ENCODE peak calls at places on chromosomes 4 and X, in five cellular contexts. G is body of pancreas, S is cardiac muscle cell, M is Peyer's patch, J is psoas muscle. K is an unnamed sample.

GRCh38 chr4:76212851-76213414 is 691 bp downstream of the SCARB2 start:
- DNase-seq in M (peak; percentile 62), G (peak; percentile 29), S (peak; percentile 57), J (no peak), K (peak; percentile 32)

GRCh38 chr4:8688041-8688907 is 95.7 kb downstream of the CPZ start:
- DNase-seq in G (peak; percentile 25), M (no peak), S (peak; percentile 29), J (no peak), K (no peak)

GRCh38 chrX:17527135-17527701 is 152.2 kb downstream of the NHS start:
- DNase-seq in S (peak; percentile 25), J (no peak), M (no peak), G (peak; percentile 77), K (no peak)

GRCh38 chr4:13601848-13602247 is 25.7 kb downstream of the BOD1L1 start:
- DNase-seq in J (no peak), M (no peak), S (no peak), G (no peak), K (no peak)

GRCh38 chr4:21801661-21802355 is 146.8 kb downstream of the KCNIP4 start:
- DNase-seq in J (no peak), S (peak; percentile 53), M (no peak), G (no peak), K (no peak)

GRCh38 chrX:14027511-14028019 is 2.1 kb downstream of the GEMIN8 start:
- DNase-seq in J (no peak), G (no peak), S (peak; percentile 38), M (no peak), K (peak; percentile 59)

GRCh38 chr4:42655921-42656735 is 777 bp downstream of the ATP8A1 start:
- DNase-seq in G (peak; percentile 51), S (no peak), J (peak; percentile 64), M (peak; percentile 75), K (peak; percentile 49)

GRCh38 chr4:56348582-56348981 is 38.7 kb downstream of the AASDH start:
- DNase-seq in J (no peak), S (no peak), G (no peak), M (no peak), K (no peak)

GRCh38 chr4:112127736-112128322 is 17.4 kb upstream of the FAM241A start:
- DNase-seq in M (no peak), J (no peak), S (peak; percentile 33), G (no peak), K (no peak)

GRCh38 chr4:26069218-26069617 is 155.2 kb downstream of the SMIM20 start:
- DNase-seq in S (peak; percentile 48), M (no peak), J (no peak), G (no peak), K (no peak)

GRCh38 chrX:31993635-31994034 is 921.8 kb upstream of the FTHL17 start:
- DNase-seq in M (no peak), G (no peak), S (no peak), J (no peak), K (no peak)

GRCh38 chr4:20384456-20384855 is 132.8 kb downstream of the SLIT2 start:
- DNase-seq in S (no peak), G (no peak), M (no peak), J (no peak), K (no peak)

GRCh38 chrX:8190341-8190830 is 19.3 kb upstream of the VCX2 start:
- DNase-seq in G (no peak), S (no peak), M (no peak), J (no peak), K (no peak)

GRCh38 chr4:146998157-146998556 is 52.5 kb upstream of the TTC29 start:
- DNase-seq in M (no peak), S (no peak), G (no peak), J (no peak), K (no peak)

GRCh38 chr4:182143822-182144620 is 99.2 kb upstream of the TENM3 start:
- DNase-seq in M (peak; percentile 58), S (peak; percentile 68), G (peak; percentile 30), J (no peak), K (no peak)

GRCh38 chrX:119468186-119468929 is at the start of gene SLC25A5:
- DNase-seq in J (peak; percentile 91), G (peak; percentile 88), S (peak; percentile 87), M (peak; percentile 92), K (peak; percentile 81)

GRCh38 chrX:138191998-138192397 is 519.5 kb downstream of the FGF13 start:
- DNase-seq in M (no peak), J (no peak), S (peak; percentile 1), G (peak; percentile 46), K (no peak)

GRCh38 chrX:129678176-129678880 is 23.6 kb upstream of the APLN start:
- DNase-seq in J (peak; percentile 77), S (no peak), G (peak; percentile 77), M (peak; percentile 72), K (peak; percentile 66)

GRCh38 chr4:114558446-114559020 is 40.1 kb upstream of the UGT8 start:
- DNase-seq in M (no peak), G (no peak), S (no peak), J (no peak), K (no peak)

GRCh38 chr4:95255396-95256107 is 293.2 kb downstream of the UNC5C start:
- DNase-seq in M (no peak), J (no peak), G (no peak), S (peak; percentile 84), K (no peak)

GRCh38 chr4:81021526-81021944 is 9.0 kb upstream of the BMP3 start:
- DNase-seq in S (no peak), G (peak; percentile 7), M (peak; percentile 64), J (no peak), K (no peak)

GRCh38 chr4:118770741-118771187 is 65.2 kb downstream of the SEC24D start:
- DNase-seq in S (peak; percentile 63), G (no peak), J (no peak), M (no peak), K (no peak)

GRCh38 chr4:113243312-113243711 is 193.9 kb downstream of the ANK2 start:
- DNase-seq in J (no peak), M (no peak), G (no peak), S (no peak), K (no peak)

GRCh38 chr4:168398589-168398988 is 80.0 kb upstream of the DDX60 start:
- DNase-seq in G (no peak), S (no peak), M (no peak), J (no peak), K (no peak)

GRCh38 chr4:40843696-40844095 is 93.9 kb downstream of the NSUN7 start:
- DNase-seq in M (no peak), S (no peak), J (no peak), G (no peak), K (peak; percentile 13)

GRCh38 chrX:153305941-153306464 is 15.6 kb downstream of the PNMA6F start:
- DNase-seq in M (no peak), J (no peak), S (no peak), G (no peak), K (no peak)

DNA sequence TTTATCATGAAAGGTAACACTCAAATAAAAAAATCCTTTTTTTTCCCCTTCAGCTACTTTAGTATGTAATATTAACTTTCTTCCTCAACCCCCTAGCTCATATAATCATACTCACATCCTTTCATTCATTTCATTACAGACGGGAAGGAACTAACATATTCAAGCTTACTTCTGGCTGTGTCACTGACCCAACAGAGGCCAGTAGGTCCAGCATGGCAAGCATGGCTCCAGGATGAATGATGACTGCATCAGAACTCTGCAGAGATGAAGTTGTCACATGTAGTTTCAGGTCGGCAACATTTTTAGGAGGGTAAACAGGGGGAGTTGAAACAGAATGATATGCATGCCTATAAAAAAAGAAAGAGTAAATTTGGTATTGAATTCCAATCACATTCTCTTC is 163.4 kb downstream of the WDFY3 start:
- DNase-seq in S (no peak), G (no peak), M (no peak), J (no peak), K (no peak)
- H3K36me3 ChIP-seq in S (peaks cover 29% of the 10 kb centered on the region), G (peaks cover 6% of the 10 kb centered on the region), M (peaks cover 25% of the 10 kb centered on the region), J (no peaks in the 10 kb centered on the region), K (no peaks in the 10 kb centered on the region)

GRCh38 chr4:129751646-129752045 is 655.7 kb downstream of the C4orf33 start:
- DNase-seq in J (no peak), S (no peak), M (no peak), G (no peak), K (no peak)
- H3K4me3 ChIP-seq in J (no peak overlapping the region), S (no peak overlapping the region), M (no peak overlapping the region), G (no peak overlapping the region), K (no peak overlapping the region)

GRCh38 chr4:140740422-140740821 is 15.8 kb downstream of the TBC1D9 start:
- DNase-seq in J (no peak), S (no peak), M (no peak), G (no peak), K (no peak)

GRCh38 chr4:140743194-140743931 is 12.8 kb downstream of the TBC1D9 start:
- DNase-seq in G (no peak), S (no peak), J (no peak), M (peak; percentile 82), K (no peak)

GRCh38 chr4:140742838-140743193 is 13.4 kb downstream of the TBC1D9 start:
- DNase-seq in G (no peak), M (no peak), S (no peak), J (no peak), K (no peak)

GRCh38 chr4:140739971-140740370 is 16.2 kb downstream of the TBC1D9 start:
- DNase-seq in G (no peak), M (no peak), S (no peak), J (no peak), K (no peak)

GRCh38 chr4:140740906-140741670 is 15.1 kb downstream of the TBC1D9 start:
- DNase-seq in G (no peak), M (no peak), J (no peak), S (no peak), K (no peak)
- H3K27ac ChIP-seq in G (no peak overlapping the region), M (peak overlapping the region; percentile 74), J (no peak overlapping the region), S (no peak overlapping the region), K (no peak overlapping the region)

GRCh38 chrX:53558646-53559045 is 124.5 kb upstream of the HSD17B10 start:
- DNase-seq in S (no peak), M (no peak), G (no peak), J (no peak), K (no peak)
- H3K36me3 ChIP-seq in S (peaks cover 31% of the 10 kb centered on the region), M (peaks cover 84% of the 10 kb centered on the region), G (peaks cover 43% of the 10 kb centered on the region), J (peaks cover 19% of the 10 kb centered on the region), K (peaks cover 91% of the 10 kb centered on the region)

DNA sequence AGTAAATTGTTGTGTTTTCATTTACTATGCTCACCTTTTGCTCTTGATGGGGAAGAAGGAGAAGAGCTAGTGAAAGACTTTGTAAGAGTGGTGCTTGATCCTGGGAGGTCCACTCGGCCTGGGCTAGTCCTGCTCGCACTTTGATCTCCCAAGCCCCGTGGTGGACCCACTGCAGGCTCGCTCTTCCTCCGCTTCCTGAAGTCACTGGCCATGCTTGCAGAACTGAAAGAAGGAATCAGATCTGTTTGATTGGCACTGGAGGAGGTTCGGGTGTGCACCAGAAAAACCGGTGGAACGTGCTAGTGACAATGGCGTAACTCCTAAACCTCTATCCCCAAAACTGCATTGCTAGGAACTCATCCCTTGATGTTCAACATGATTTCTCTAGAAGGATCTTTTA is 91.5 kb upstream of the PDLIM3 start:
- DNase-seq in S (no peak), J (no peak), M (no peak), G (no peak), K (no peak)
- H3K4me3 ChIP-seq in S (no peak overlapping the region), J (no peak overlapping the region), M (no peak overlapping the region), G (no peak overlapping the region), K (no peak overlapping the region)

K was measured in CD4-positive, CD25-positive, alpha-beta regulatory T cell.